ENCODE peak calls at places on chromosomes 4 and X, in four cellular contexts. One of them, this sample, is unnamed.

GRCh38 chr4:7052313-7052712 is 9.1 kb downstream of the TADA2B start:
- DNase-seq in retinal pigment epithelial cell: no peak
- DNase-seq in left lung: no peak
- DNase-seq in fibroblast of lung: no peak
- DNase-seq in this sample: no peak

GRCh38 chrX:48461830-48462229 is 8.2 kb downstream of the SLC38A5 start:
- DNase-seq in retinal pigment epithelial cell: no peak
- DNase-seq in left lung: no peak
- DNase-seq in fibroblast of lung: no peak
- DNase-seq in this sample: no peak

GRCh38 chrX:64580035-64580434 is 184.8 kb upstream of the MTMR8 start:
- DNase-seq in retinal pigment epithelial cell: no peak
- DNase-seq in left lung: no peak
- DNase-seq in fibroblast of lung: no peak
- DNase-seq in this sample: no peak

GRCh38 chr4:78880874-78881492 is 58.3 kb downstream of the PAQR3 start:
- DNase-seq in retinal pigment epithelial cell: no peak
- DNase-seq in left lung: no peak
- DNase-seq in fibroblast of lung: no peak
- DNase-seq in this sample: no peak

GRCh38 chr4:13544556-13545393 is 467 bp upstream of the NKX3-2 start:
- DNase-seq in retinal pigment epithelial cell: no peak
- DNase-seq in left lung: peak; percentile 71
- DNase-seq in fibroblast of lung: peak; percentile 48
- DNase-seq in this sample: no peak

GRCh38 chr4:15882675-15883086 is 55.9 kb downstream of the FGFBP1 start:
- DNase-seq in retinal pigment epithelial cell: peak; percentile 49
- DNase-seq in left lung: peak; percentile 44
- DNase-seq in fibroblast of lung: peak; percentile 72
- DNase-seq in this sample: peak; percentile 82

GRCh38 chrX:15761564-15762191 is 23.6 kb downstream of the CA5B start:
- DNase-seq in retinal pigment epithelial cell: no peak
- DNase-seq in left lung: no peak
- DNase-seq in fibroblast of lung: no peak
- DNase-seq in this sample: no peak

GRCh38 chr4:185304944-185305690 is 90.6 kb downstream of the LRP2BP start:
- DNase-seq in retinal pigment epithelial cell: peak; percentile 43
- DNase-seq in left lung: peak; percentile 63
- DNase-seq in fibroblast of lung: peak; percentile 39
- DNase-seq in this sample: no peak

GRCh38 chrX:10022580-10023245 is 55.6 kb downstream of the CLDN34 start:
- DNase-seq in retinal pigment epithelial cell: no peak
- DNase-seq in left lung: no peak
- DNase-seq in fibroblast of lung: peak; percentile 87
- DNase-seq in this sample: peak; percentile 26

GRCh38 chr4:143728171-143728570 is 27.7 kb upstream of the FREM3 start:
- DNase-seq in retinal pigment epithelial cell: no peak
- DNase-seq in left lung: no peak
- DNase-seq in fibroblast of lung: peak; percentile 66
- DNase-seq in this sample: peak; percentile 42

GRCh38 chr4:48944659-48945290 is 38.2 kb upstream of the OCIAD2 start:
- DNase-seq in retinal pigment epithelial cell: no peak
- DNase-seq in left lung: no peak
- DNase-seq in fibroblast of lung: no peak
- DNase-seq in this sample: no peak

GRCh38 chrX:107714196-107714811 is 61.3 kb downstream of the TSC22D3 start:
- DNase-seq in retinal pigment epithelial cell: no peak
- DNase-seq in left lung: no peak
- DNase-seq in fibroblast of lung: no peak
- DNase-seq in this sample: no peak

GRCh38 chrX:103464774-103465117 is 54.5 kb downstream of the RAB40A start:
- DNase-seq in retinal pigment epithelial cell: no peak
- DNase-seq in left lung: peak; percentile 39
- DNase-seq in fibroblast of lung: peak; percentile 53
- DNase-seq in this sample: peak; percentile 57
- H3K4me3 ChIP-seq in retinal pigment epithelial cell: no peak overlapping the region
- H3K4me3 ChIP-seq in left lung: peak overlapping the region; percentile 3
- H3K4me3 ChIP-seq in fibroblast of lung: peak overlapping the region; percentile 44
- H3K4me3 ChIP-seq in this sample: no peak overlapping the region

GRCh38 chr4:112284166-112284565 is 1.5 kb downstream of the TIFA start:
- DNase-seq in retinal pigment epithelial cell: no peak
- DNase-seq in left lung: no peak
- DNase-seq in fibroblast of lung: peak; percentile 3
- DNase-seq in this sample: no peak
- H3K4me3 ChIP-seq in retinal pigment epithelial cell: peak overlapping the region; percentile 73
- H3K4me3 ChIP-seq in left lung: peak overlapping the region; percentile 84
- H3K4me3 ChIP-seq in fibroblast of lung: peak overlapping the region; percentile 79
- H3K4me3 ChIP-seq in this sample: peak overlapping the region; percentile 67

DNA sequence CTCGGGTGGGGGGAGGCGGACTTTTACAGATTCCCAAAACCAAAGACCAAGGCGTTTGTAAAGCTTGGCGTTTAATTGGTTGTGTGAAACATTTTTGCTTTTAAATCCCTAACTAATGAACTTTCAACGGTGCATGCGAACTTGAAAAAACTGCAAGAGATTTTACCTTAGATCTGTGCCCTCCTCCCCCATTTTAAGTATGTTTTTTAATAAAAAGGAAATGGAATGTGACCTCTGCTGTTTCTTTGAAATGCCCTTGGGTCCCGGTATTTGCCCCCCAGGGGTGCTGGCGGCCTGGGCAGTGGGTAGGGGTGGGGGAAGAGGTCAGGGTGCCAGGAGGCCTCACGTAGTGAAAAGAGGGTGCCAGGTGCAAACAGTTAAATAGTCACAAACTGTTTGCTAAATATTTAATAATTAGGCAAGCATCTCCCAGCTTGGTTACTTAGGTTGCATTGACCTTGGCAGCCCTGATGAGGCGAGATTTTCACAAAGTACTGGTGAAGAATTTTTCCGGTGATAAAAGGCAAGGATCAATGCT is 209.8 kb downstream of the NWD2 start:
- DNase-seq in retinal pigment epithelial cell: no peak
- DNase-seq in left lung: no peak
- DNase-seq in fibroblast of lung: no peak
- DNase-seq in this sample: no peak
- H3K4me3 ChIP-seq in retinal pigment epithelial cell: peak overlapping the region; percentile 44
- H3K4me3 ChIP-seq in left lung: peak overlapping the region; percentile 44
- H3K4me3 ChIP-seq in fibroblast of lung: no peak overlapping the region
- H3K4me3 ChIP-seq in this sample: peak overlapping the region; percentile 46

DNA sequence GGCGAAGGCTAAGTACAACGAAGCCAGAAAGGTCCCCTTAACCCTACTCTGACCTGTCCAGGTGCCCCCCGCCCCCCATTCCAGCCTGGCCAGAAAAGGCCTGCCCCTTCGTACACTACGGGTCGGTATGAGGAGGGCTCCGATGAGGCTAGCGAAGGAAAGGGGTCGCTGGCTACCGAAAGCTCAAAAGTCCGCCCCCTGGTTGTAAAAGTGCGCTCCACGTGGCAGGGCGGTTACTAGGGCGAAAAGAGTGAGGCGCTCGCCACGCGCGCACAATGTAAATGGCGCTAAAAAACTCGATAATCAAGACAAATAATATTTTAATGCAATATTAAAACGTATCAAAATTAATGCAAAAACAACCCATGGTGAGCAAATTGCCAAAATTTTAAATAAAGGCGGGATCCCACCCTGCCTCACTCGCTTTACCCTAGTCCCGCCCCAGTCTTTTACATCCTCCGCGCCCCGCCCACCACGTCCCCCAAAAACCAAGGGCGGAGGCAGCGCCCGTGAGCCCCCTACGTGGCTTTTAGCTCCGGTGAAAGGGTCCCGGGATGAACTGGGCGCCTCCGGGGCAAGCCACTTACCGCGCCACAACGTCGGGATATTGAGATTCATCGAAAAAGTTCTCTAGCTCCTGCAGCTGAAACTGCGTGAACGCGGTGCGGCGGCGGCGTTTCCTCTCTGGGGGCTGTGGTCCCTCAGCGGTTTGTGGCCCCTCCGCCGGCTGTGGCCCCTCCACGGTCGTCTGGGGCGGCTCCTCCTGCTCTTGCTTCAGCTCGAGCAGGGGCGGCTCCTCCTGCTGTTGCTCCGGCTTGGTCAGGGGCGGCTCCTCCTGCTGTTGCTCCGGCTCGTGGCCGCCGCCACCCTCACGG is 929 bp downstream of the ESX1 start:
- DNase-seq in retinal pigment epithelial cell: no peak
- DNase-seq in left lung: no peak
- DNase-seq in fibroblast of lung: no peak
- DNase-seq in this sample: no peak
- H3K4me3 ChIP-seq in retinal pigment epithelial cell: no peak overlapping the region
- H3K4me3 ChIP-seq in left lung: no peak overlapping the region
- H3K4me3 ChIP-seq in fibroblast of lung: peak overlapping the region; percentile 17
- H3K4me3 ChIP-seq in this sample: peak overlapping the region; percentile 24

DNA sequence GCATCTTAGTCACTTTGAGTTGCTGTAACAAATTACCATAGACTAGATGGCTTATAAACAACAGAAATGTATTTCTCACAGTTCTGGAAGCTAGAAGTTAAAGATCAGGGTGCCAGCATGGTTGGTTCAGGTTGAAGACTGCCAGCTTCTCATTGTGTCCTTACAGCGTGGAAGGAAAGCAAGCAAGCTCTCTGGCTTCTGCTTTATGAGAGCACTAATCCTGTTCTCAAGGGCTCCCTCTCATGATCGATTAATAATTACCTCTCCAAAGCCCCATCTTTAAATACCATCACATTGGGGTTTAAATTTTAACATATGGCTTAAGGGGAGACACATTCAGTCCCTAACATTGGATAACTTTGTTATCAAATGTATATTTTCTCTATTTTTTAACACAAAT is 497.2 kb downstream of the RAPGEF2 start:
- DNase-seq in retinal pigment epithelial cell: no peak
- DNase-seq in left lung: no peak
- DNase-seq in fibroblast of lung: no peak
- DNase-seq in this sample: no peak
- H3K4me3 ChIP-seq in retinal pigment epithelial cell: no peak overlapping the region
- H3K4me3 ChIP-seq in left lung: no peak overlapping the region
- H3K4me3 ChIP-seq in fibroblast of lung: no peak overlapping the region
- H3K4me3 ChIP-seq in this sample: no peak overlapping the region

DNA sequence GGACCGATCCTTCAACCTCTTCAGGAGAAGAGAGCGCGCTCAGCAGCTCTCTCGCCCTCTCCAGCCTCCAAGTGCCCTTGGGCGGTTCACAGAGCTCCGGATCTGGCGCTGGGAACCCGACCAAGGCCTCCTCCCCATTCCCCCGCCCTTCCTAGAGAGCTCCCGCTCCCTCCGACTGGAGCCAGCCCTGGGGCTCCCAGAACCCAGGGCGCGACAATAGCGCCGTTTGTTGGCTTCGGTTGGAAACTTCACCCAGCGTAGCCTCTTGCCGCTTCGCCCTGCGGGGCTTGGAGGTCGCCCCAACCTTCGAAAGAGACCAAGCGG is 3.1 kb upstream of the SOX3 start:
- DNase-seq in retinal pigment epithelial cell: no peak
- DNase-seq in left lung: peak; percentile 59
- DNase-seq in fibroblast of lung: no peak
- DNase-seq in this sample: no peak
- H3K4me3 ChIP-seq in retinal pigment epithelial cell: no peak overlapping the region
- H3K4me3 ChIP-seq in left lung: no peak overlapping the region
- H3K4me3 ChIP-seq in fibroblast of lung: no peak overlapping the region
- H3K4me3 ChIP-seq in this sample: peak overlapping the region; percentile 5

DNA sequence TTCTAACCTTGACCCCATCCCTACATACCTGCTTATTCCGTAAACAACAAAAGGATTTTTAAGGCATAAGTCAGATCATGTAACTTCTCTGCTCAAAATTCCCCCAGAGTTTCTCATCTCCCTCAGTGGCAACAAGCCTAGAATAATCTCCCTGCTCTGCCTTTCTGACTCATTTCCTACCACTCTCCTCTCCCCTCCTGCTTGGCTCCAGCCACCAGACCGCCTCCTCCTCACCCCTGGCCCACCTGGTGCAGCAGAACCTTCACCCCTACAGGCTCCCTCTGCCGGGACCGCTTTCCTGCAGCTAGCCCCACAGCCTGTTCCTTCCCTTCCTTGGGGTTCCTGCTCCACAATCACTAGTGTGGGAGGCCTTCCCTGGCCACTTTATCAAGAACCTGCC is 32.1 kb downstream of the TSPAN5 start:
- DNase-seq in retinal pigment epithelial cell: no peak
- DNase-seq in left lung: peak; percentile 61
- DNase-seq in fibroblast of lung: peak; percentile 97
- DNase-seq in this sample: peak; percentile 84
- H3K4me3 ChIP-seq in retinal pigment epithelial cell: no peak overlapping the region
- H3K4me3 ChIP-seq in left lung: no peak overlapping the region
- H3K4me3 ChIP-seq in fibroblast of lung: no peak overlapping the region
- H3K4me3 ChIP-seq in this sample: no peak overlapping the region